ENCODE peak calls at places on chromosomes 7 and 10, in four cellular contexts. M is non-pigmented ciliary epithelial cell; R is EL; I is stimulated activated CD8-positive, alpha-beta memory T cell treated with anti-CD3 and anti-CD28 coated beads, Interleukin-12 subunit alpha, Interleukin-12 subunit beta, amount 100 ng/mL, for 4 hours. U is an unnamed sample.

GRCh38 chr10:132634241-132634946 is 96.8 kb downstream of the INPP5A start:
- DNase-seq in M (no peak), R (no peak), I (no peak), U (no peak)

GRCh38 chr7:67803789-67804188 is 807.2 kb downstream of the TYW1 start:
- DNase-seq in M (no peak), R (no peak), I (no peak), U (no peak)

GRCh38 chr10:70769121-70769520 is 16.1 kb downstream of the TBATA start:
- DNase-seq in M (no peak), R (no peak), I (no peak), U (no peak)

GRCh38 chr10:43202224-43202656 is 64.0 kb downstream of the CSGALNACT2 start:
- DNase-seq in M (no peak), R (no peak), I (peak; percentile 16), U (no peak)

GRCh38 chr7:73560035-73560835 is 2.7 kb upstream of the BCL7B start:
- DNase-seq in M (peak; percentile 76), R (peak; percentile 80), I (no peak), U (peak; percentile 67)

GRCh38 chr7:155998328-155998691 is 186.0 kb upstream of the SHH start:
- DNase-seq in M (no peak), R (no peak), I (no peak), U (no peak)

GRCh38 chr10:68957654-68958053 is 1.7 kb downstream of the DDX21 start:
- DNase-seq in M (no peak), R (peak; percentile 21), I (no peak), U (no peak)

GRCh38 chr7:100604976-100605911 is 3.1 kb downstream of the PCOLCE start:
- DNase-seq in M (no peak), R (no peak), I (no peak), U (no peak)

GRCh38 chr10:22583683-22584082 is 130.7 kb downstream of the PIP4K2A start:
- DNase-seq in M (no peak), R (no peak), I (no peak), U (no peak)

GRCh38 chr10:77710081-77710551 is 72.5 kb upstream of the KCNMA1 start:
- DNase-seq in M (no peak), R (no peak), I (no peak), U (no peak)

GRCh38 chr10:95485030-95485429 is 76.1 kb downstream of the SORBS1 start:
- DNase-seq in M (no peak), R (no peak), I (no peak), U (no peak)

GRCh38 chr7:33108931-33109757 is at the start of gene RP9:
- DNase-seq in M (no peak), R (peak; percentile 70), I (peak; percentile 72), U (no peak)

GRCh38 chr10:117933036-117933435 is 113.7 kb downstream of the RAB11FIP2 start:
- DNase-seq in M (no peak), R (peak; percentile 20), I (no peak), U (peak; percentile 8)

GRCh38 chr7:4237296-4238235 is 444.5 kb upstream of the FOXK1 start:
- DNase-seq in M (no peak), R (no peak), I (no peak), U (no peak)

GRCh38 chr10:30431435-30431911 is 2.5 kb upstream of the MAP3K8 start:
- DNase-seq in M (no peak), R (no peak), I (no peak), U (no peak)

GRCh38 chr10:42801135-42801534 is 18.5 kb downstream of the BMS1 start:
- DNase-seq in M (no peak), R (peak; percentile 5), I (no peak), U (no peak)

GRCh38 chr7:112080441-112080840 is 125.8 kb downstream of the DOCK4 start:
- DNase-seq in M (peak; percentile 85), R (peak; percentile 88), I (no peak), U (peak; percentile 66)

GRCh38 chr7:34075976-34076375 is 170.6 kb downstream of the BMPER start:
- DNase-seq in M (no peak), R (peak; percentile 48), I (no peak), U (no peak)

GRCh38 chr10:88493676-88494483 is 89.2 kb downstream of the RNLS start:
- DNase-seq in M (peak; percentile 40), R (peak; percentile 20), I (no peak), U (peak; percentile 40)

GRCh38 chr7:16747095-16747494 is 6.5 kb upstream of the TSPAN13 start:
- DNase-seq in M (no peak), R (no peak), I (no peak), U (no peak)

GRCh38 chr10:119131512-119132240 is 27.8 kb downstream of the DENND10 start:
- DNase-seq in M (no peak), R (peak; percentile 31), I (no peak), U (no peak)

GRCh38 chr7:2687881-2688318 is at the start of gene AMZ1:
- DNase-seq in M (no peak), R (peak; percentile 35), I (no peak), U (no peak)